ENCODE peak calls at places on chromosomes 1 and 21, in five cellular contexts. C is heart right ventricle, K is stomach, B is fibroblast of lung, X is lung. O is an unnamed sample.

GRCh38 chr1:56235909-56236510 is 343.4 kb downstream of the PLPP3 start:
- DNase-seq in C (no peak), K (no peak), B (peak), X (no peak), O (no peak)

GRCh38 chr1:37267111-37267835 is 207.1 kb upstream of the ZC3H12A start:
- DNase-seq in C (no peak), K (no peak), B (no peak), X (no peak), O (no peak)

GRCh38 chr1:38746966-38747600 is 112.5 kb downstream of the RRAGC start:
- DNase-seq in C (no peak), K (no peak), B (no peak), X (no peak), O (no peak)

GRCh38 chr1:41868241-41868953 is 50.3 kb downstream of the HIVEP3 start:
- DNase-seq in C (no peak), K (no peak), B (no peak), X (no peak), O (no peak)

GRCh38 chr1:151370211-151370911 is 2.1 kb downstream of the SELENBP1 start:
- DNase-seq in C (peak), K (peak), B (no peak), X (peak), O (no peak)

GRCh38 chr1:94239796-94240195 is 2.4 kb upstream of the ARHGAP29 start:
- DNase-seq in C (no peak), K (no peak), B (no peak), X (no peak), O (no peak)

GRCh38 chr1:14968251-14968812 is 185.2 kb upstream of the TMEM51 start:
- DNase-seq in C (peak), K (no peak), B (peak), X (no peak), O (peak)

GRCh38 chr1:232384172-232384571 is 245.8 kb downstream of the SIPA1L2 start:
- DNase-seq in C (no peak), K (no peak), B (no peak), X (no peak), O (no peak)

GRCh38 chr1:193971595-193971994 is 785.2 kb upstream of the B3GALT2 start:
- DNase-seq in C (no peak), K (no peak), B (peak), X (no peak), O (no peak)

GRCh38 chr1:54153548-54154439 is 994 bp upstream of the CDCP2 start:
- DNase-seq in C (peak), K (peak), B (peak), X (peak), O (no peak)

GRCh38 chr1:154862927-154863701 is 7.0 kb downstream of the KCNN3 start:
- DNase-seq in C (no peak), K (no peak), B (no peak), X (no peak), O (no peak)

DNA sequence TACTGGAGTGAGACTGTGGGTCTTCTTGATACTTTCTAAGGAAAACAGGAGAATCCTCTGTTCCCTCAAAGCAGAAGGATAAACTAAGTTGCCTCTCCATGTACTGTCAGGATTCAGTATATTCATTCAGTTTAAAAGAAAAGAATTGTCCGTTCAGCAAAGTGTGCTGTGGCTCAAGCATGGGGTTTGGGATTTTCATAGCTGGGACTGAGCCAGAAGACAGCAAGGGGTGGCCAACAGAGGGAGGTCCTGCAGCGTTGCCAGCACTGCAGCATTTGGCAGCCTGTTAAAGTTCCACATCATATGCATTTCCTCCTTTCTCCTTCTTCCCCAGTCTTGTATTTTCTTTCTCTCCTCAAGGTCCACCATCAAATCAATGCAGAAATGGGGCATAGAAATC is 75.1 kb downstream of the DTL start:
- DNase-seq in C (no peak), K (peak), B (peak), X (no peak), O (no peak)
- TF ChIP-seq CTCF in C (peak), K (no peak), B (peak), X (no peak), O (no peak)

GRCh38 chr21:38241029-38241740 is 15.6 kb upstream of the KCNJ15 start:
- DNase-seq in C (peak), K (no peak), B (peak), X (no peak), O (no peak)

GRCh38 chr21:38242036-38242435 is 14.8 kb upstream of the KCNJ15 start:
- DNase-seq in C (no peak), K (no peak), B (no peak), X (no peak), O (no peak)

GRCh38 chr21:38236232-38236631 is 20.6 kb upstream of the KCNJ15 start:
- DNase-seq in C (no peak), K (no peak), B (no peak), X (no peak), O (no peak)

GRCh38 chr21:38243732-38244406 is 12.9 kb upstream of the KCNJ15 start:
- DNase-seq in C (no peak), K (no peak), B (no peak), X (no peak), O (no peak)

GRCh38 chr21:38240121-38240520 is 16.7 kb upstream of the KCNJ15 start:
- DNase-seq in C (no peak), K (no peak), B (no peak), X (no peak), O (no peak)
- H3K27ac ChIP-seq in C (no peak), K (no peak), B (no peak), X (no peak), O (no peak)

GRCh38 chr1:26542781-26543443 is 13.4 kb downstream of the RPS6KA1 start:
- DNase-seq in C (no peak), K (no peak), B (no peak), X (no peak), O (no peak)
- H3K4me3 ChIP-seq in C (peak), K (no peak), B (no peak), X (no peak), O (peak)

GRCh38 chr1:169193191-169193850 is 86.8 kb downstream of the ATP1B1 start:
- DNase-seq in C (peak), K (peak), B (peak), X (no peak), O (no peak)
- TF ChIP-seq CTCF in C (peak), K (peak), B (peak), X (no peak), O (no peak)

GRCh38 chr21:26445440-26445839 is 127.6 kb downstream of the CYYR1 start:
- DNase-seq in C (no peak), K (no peak), B (peak), X (no peak), O (no peak)

GRCh38 chr21:26448751-26449150 is 124.3 kb downstream of the CYYR1 start:
- DNase-seq in C (no peak), K (no peak), B (peak), X (no peak), O (no peak)

GRCh38 chr21:26447932-26448331 is 125.2 kb downstream of the CYYR1 start:
- DNase-seq in C (no peak), K (no peak), B (peak), X (no peak), O (no peak)

GRCh38 chr21:26451014-26451740 is 121.9 kb downstream of the CYYR1 start:
- DNase-seq in C (no peak), K (no peak), B (peak), X (no peak), O (no peak)

DNA sequence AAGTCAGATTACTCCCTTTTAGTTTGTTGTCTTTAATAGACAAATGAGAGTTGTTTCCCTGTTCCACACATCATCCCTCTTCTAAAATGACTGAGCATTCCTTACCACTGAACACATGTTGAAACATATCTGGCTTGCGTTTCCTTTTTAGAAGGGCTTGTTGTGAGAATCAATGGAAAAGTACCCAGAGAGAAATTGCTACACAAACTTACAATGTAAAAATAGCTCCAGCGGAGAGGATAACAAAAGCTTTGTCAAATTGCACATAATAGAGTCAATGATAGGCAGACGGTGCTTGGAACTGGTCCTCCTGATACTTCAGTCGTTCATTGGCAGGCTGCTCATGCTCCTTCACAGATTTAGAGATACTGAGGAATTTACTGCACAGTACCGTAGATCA is 123.9 kb downstream of the CYYR1 start:
- DNase-seq in C (no peak), K (no peak), B (peak), X (no peak), O (no peak)
- H3K27ac ChIP-seq in C (no peak), K (no peak), B (no peak), X (no peak), O (peak)

DNA sequence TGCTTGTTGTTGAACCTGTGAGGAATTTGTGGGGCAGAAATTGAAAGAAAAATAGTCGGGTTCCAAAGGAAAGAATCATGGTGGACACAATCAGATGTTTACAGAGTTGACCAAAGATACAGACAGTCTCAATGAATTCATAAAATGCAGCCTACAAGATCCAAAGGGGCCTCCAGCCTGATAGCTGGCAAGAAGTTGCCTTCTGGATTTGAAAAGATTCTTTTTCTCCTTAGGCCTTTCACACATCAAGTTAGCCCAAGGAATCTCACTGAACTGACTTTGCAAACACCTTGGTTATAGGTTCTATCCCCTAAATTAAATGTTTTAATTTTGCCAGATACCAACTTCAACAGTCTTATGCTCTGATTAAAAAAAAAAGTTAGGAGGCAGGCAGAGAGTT is 21.5 kb downstream of the SLAMF1 start:
- DNase-seq in C (no peak), K (no peak), B (no peak), X (no peak), O (no peak)
- H3K4me3 ChIP-seq in C (no peak), K (no peak), B (no peak), X (no peak), O (no peak)